ENCODE peak calls at places on chromosome 9, in eight cellular contexts. Y is HL-60, M is NCI-H69, Z is KG1, B is NCI-H460, H is endothelial cell of umbilical vein, C is H4, S is iPS-NIHi11. T is an unnamed sample.

GRCh38 chr9:18920141-18920611 is 112.8 kb downstream of the SAXO1 start:
- DNase-seq in Y (no peak), M (no peak), Z (no peak), B (no peak), H (no peak), C (no peak), S (no peak), T (no peak)

GRCh38 chr9:77210116-77210515 is 32.8 kb downstream of the VPS13A start:
- DNase-seq in Y (no peak), M (no peak), Z (no peak), B (no peak), H (no peak), C (no peak), S (peak), T (no peak)

GRCh38 chr9:123473226-123473625 is 117.2 kb downstream of the CRB2 start:
- DNase-seq in Y (no peak), M (peak), Z (no peak), B (no peak), H (no peak), C (no peak), S (no peak), T (no peak)

GRCh38 chr9:137117269-137117731 is 2.8 kb upstream of the DPP7 start:
- DNase-seq in Y (no peak), M (no peak), Z (no peak), B (no peak), H (no peak), C (no peak), S (peak), T (no peak)

GRCh38 chr9:91427873-91428272 is 4.2 kb upstream of the NFIL3 start:
- DNase-seq in Y (no peak), M (no peak), Z (no peak), B (no peak), H (peak), C (no peak), S (no peak), T (peak)

GRCh38 chr9:132142883-132143282 is 19.0 kb upstream of the NTNG2 start:
- DNase-seq in Y (no peak), M (peak), Z (no peak), B (no peak), H (no peak), C (no peak), S (no peak), T (no peak)

GRCh38 chr9:6355728-6356127 is 27.6 kb downstream of the TPD52L3 start:
- DNase-seq in Y (no peak), M (no peak), Z (no peak), B (no peak), H (peak), C (peak), S (no peak), T (peak)

GRCh38 chr9:88739373-88739772 is 204.4 kb downstream of the NXNL2 start:
- DNase-seq in Y (no peak), M (no peak), Z (no peak), B (no peak), H (no peak), C (no peak), S (no peak), T (no peak)

GRCh38 chr9:89116064-89116817 is 62.4 kb downstream of the SHC3 start:
- DNase-seq in Y (no peak), M (no peak), Z (no peak), B (peak), H (no peak), C (peak), S (no peak), T (no peak)

GRCh38 chr9:20269620-20270019 is 352.7 kb downstream of the MLLT3 start:
- DNase-seq in Y (no peak), M (no peak), Z (no peak), B (no peak), H (no peak), C (no peak), S (no peak), T (no peak)

GRCh38 chr9:128577206-128577605 is 24.8 kb downstream of the SPTAN1 start:
- DNase-seq in Y (no peak), M (no peak), Z (no peak), B (no peak), H (no peak), C (no peak), S (no peak), T (no peak)

GRCh38 chr9:114911167-114911821 is 19.1 kb downstream of the TNFSF8 start:
- DNase-seq in Y (no peak), M (peak), Z (no peak), B (peak), H (peak), C (peak), S (peak), T (peak)

GRCh38 chr9:130845254-130845653 is 10.2 kb downstream of the ABL1 start:
- DNase-seq in Y (no peak), M (peak), Z (no peak), B (no peak), H (no peak), C (no peak), S (no peak), T (no peak)

GRCh38 chr9:10059044-10059443 is 553.8 kb downstream of the PTPRD start:
- DNase-seq in Y (no peak), M (peak), Z (no peak), B (no peak), H (no peak), C (peak), S (no peak), T (no peak)

GRCh38 chr9:75935606-75936005 is 45.1 kb downstream of the PCSK5 start:
- DNase-seq in Y (no peak), M (no peak), Z (no peak), B (no peak), H (no peak), C (no peak), S (no peak), T (no peak)

GRCh38 chr9:33813712-33814641 is 3.0 kb upstream of the UBE2R2 start:
- DNase-seq in Y (no peak), M (peak), Z (peak), B (peak), H (peak), C (peak), S (peak), T (peak)

GRCh38 chr9:128203842-128204551 is 818 bp downstream of the DNM1 start:
- DNase-seq in Y (peak), M (peak), Z (no peak), B (no peak), H (peak), C (peak), S (peak), T (peak)

GRCh38 chr9:129550199-129550839 is 70.6 kb downstream of the C9orf50 start:
- DNase-seq in Y (no peak), M (peak), Z (no peak), B (no peak), H (peak), C (peak), S (peak), T (peak)

GRCh38 chr9:130579738-130580463 is 524 bp downstream of the FUBP3 start:
- DNase-seq in Y (peak), M (peak), Z (no peak), B (no peak), H (no peak), C (no peak), S (no peak), T (peak)

GRCh38 chr9:124485201-124485600 is 22.0 kb downstream of the NR5A1 start:
- DNase-seq in Y (no peak), M (no peak), Z (no peak), B (no peak), H (no peak), C (no peak), S (no peak), T (no peak)

GRCh38 chr9:129230302-129230701 is 52.2 kb upstream of the IER5L start:
- DNase-seq in Y (no peak), M (no peak), Z (no peak), B (no peak), H (no peak), C (no peak), S (no peak), T (no peak)